ENCODE peak calls at places on chromosomes 7 and 10, in eight cellular contexts. One of them, this sample, is unnamed.

GRCh38 chr10:27612615-27613014 is 108.5 kb downstream of the RAB18 start:
- DNase-seq in IMR-90: no peak
- DNase-seq in adrenal gland: no peak
- DNase-seq in heart left ventricle: no peak
- DNase-seq in uterus: no peak
- DNase-seq in suprapubic skin: no peak
- DNase-seq in HCT116: no peak
- DNase-seq in Peyer's patch: no peak
- DNase-seq in this sample: no peak

GRCh38 chr10:78464856-78465221 is 431.2 kb downstream of the RPS24 start:
- DNase-seq in heart left ventricle: no peak
- DNase-seq in suprapubic skin: no peak
- DNase-seq in HCT116: no peak
- DNase-seq in adrenal gland: no peak
- DNase-seq in Peyer's patch: peak; percentile 31
- DNase-seq in uterus: no peak
- DNase-seq in IMR-90: no peak
- DNase-seq in this sample: peak; percentile 36

GRCh38 chr10:103835121-103836045 is 20.0 kb downstream of the SH3PXD2A start:
- DNase-seq in Peyer's patch: peak; percentile 69
- DNase-seq in suprapubic skin: peak; percentile 82
- DNase-seq in HCT116: no peak
- DNase-seq in adrenal gland: peak; percentile 33
- DNase-seq in IMR-90: peak; percentile 87
- DNase-seq in heart left ventricle: peak; percentile 78
- DNase-seq in uterus: peak; percentile 86
- DNase-seq in this sample: no peak

GRCh38 chr7:151755131-151755787 is 121.7 kb downstream of the PRKAG2 start:
- DNase-seq in adrenal gland: no peak
- DNase-seq in heart left ventricle: no peak
- DNase-seq in IMR-90: peak; percentile 82
- DNase-seq in suprapubic skin: peak; percentile 79
- DNase-seq in uterus: peak; percentile 73
- DNase-seq in HCT116: no peak
- DNase-seq in Peyer's patch: peak; percentile 66
- DNase-seq in this sample: no peak

GRCh38 chr10:95841711-95842498 is 65.9 kb upstream of the CC2D2B start:
- DNase-seq in Peyer's patch: peak; percentile 71
- DNase-seq in adrenal gland: peak; percentile 45
- DNase-seq in IMR-90: peak; percentile 66
- DNase-seq in uterus: no peak
- DNase-seq in HCT116: peak; percentile 50
- DNase-seq in heart left ventricle: no peak
- DNase-seq in suprapubic skin: no peak
- DNase-seq in this sample: peak; percentile 63

GRCh38 chr7:66939325-66939724 is 18.3 kb downstream of the TMEM248 start:
- DNase-seq in IMR-90: no peak
- DNase-seq in adrenal gland: no peak
- DNase-seq in HCT116: no peak
- DNase-seq in uterus: no peak
- DNase-seq in suprapubic skin: no peak
- DNase-seq in Peyer's patch: no peak
- DNase-seq in heart left ventricle: no peak
- DNase-seq in this sample: no peak

GRCh38 chr10:26407406-26407969 is 30.7 kb upstream of the APBB1IP start:
- DNase-seq in adrenal gland: no peak
- DNase-seq in uterus: no peak
- DNase-seq in heart left ventricle: no peak
- DNase-seq in suprapubic skin: no peak
- DNase-seq in Peyer's patch: no peak
- DNase-seq in IMR-90: no peak
- DNase-seq in HCT116: no peak
- DNase-seq in this sample: no peak

GRCh38 chr7:99843808-99844207 is 16.0 kb downstream of the CYP3A43 start:
- DNase-seq in adrenal gland: peak; percentile 37
- DNase-seq in IMR-90: no peak
- DNase-seq in Peyer's patch: no peak
- DNase-seq in heart left ventricle: no peak
- DNase-seq in HCT116: no peak
- DNase-seq in uterus: no peak
- DNase-seq in suprapubic skin: no peak
- DNase-seq in this sample: no peak

GRCh38 chr10:80133221-80133620 is 691 bp downstream of the PLAC9 start:
- DNase-seq in Peyer's patch: no peak
- DNase-seq in uterus: peak; percentile 57
- DNase-seq in HCT116: no peak
- DNase-seq in IMR-90: no peak
- DNase-seq in adrenal gland: no peak
- DNase-seq in heart left ventricle: no peak
- DNase-seq in suprapubic skin: peak; percentile 85
- DNase-seq in this sample: peak; percentile 93

GRCh38 chr7:40782836-40783235 is 648.0 kb downstream of the SUGCT start:
- DNase-seq in Peyer's patch: no peak
- DNase-seq in IMR-90: peak; percentile 20
- DNase-seq in HCT116: no peak
- DNase-seq in uterus: no peak
- DNase-seq in heart left ventricle: no peak
- DNase-seq in adrenal gland: no peak
- DNase-seq in suprapubic skin: no peak
- DNase-seq in this sample: no peak

DNA sequence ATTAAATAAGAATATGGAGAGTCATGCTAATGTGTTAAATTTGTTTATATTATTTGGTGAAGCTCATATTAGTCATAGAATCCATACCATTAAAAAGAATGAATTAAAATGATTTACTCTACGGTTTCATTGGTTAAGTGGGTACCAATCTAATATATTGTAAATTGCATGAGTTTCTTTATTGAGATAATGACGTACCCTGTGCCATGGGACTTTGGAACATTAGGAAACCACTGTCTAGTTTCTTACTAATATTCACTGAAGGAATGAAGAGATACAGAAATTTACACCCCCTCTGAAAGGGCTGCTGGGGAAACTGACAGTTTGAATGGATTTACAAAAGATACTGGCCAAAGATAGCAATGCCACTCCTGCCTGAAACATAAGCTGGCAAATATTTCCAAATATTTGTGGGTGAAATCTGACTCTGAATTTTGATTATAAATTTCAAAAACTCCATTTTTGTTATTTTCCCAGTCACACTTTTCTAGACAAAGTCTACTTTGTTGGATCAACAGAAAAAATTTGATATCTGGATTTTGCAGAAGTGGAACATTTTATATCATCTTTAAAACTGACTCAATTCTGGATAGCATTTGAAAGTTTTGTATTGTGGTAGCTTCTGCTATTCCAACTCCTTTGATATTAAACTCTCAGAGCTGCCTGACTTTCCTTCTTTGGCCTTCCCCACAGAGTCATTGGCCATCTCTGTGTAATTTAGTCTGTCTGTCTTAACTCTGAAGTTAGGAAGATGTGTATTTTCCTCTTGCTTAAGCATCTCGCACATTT is 22.3 kb downstream of the MDFIC start:
- DNase-seq in adrenal gland: no peak
- DNase-seq in IMR-90: no peak
- DNase-seq in heart left ventricle: no peak
- DNase-seq in suprapubic skin: no peak
- DNase-seq in uterus: no peak
- DNase-seq in Peyer's patch: no peak
- DNase-seq in HCT116: no peak
- DNase-seq in this sample: no peak
- TF ChIP-seq CTCF in adrenal gland: no peak
- TF ChIP-seq CTCF in IMR-90: no peak
- TF ChIP-seq CTCF in heart left ventricle: no peak
- TF ChIP-seq CTCF in suprapubic skin: no peak
- TF ChIP-seq CTCF in uterus: no peak
- TF ChIP-seq CTCF in Peyer's patch: no peak
- TF ChIP-seq CTCF in HCT116: no peak
- TF ChIP-seq CTCF in this sample: no peak

GRCh38 chr7:149494738-149495368 is 2.8 kb downstream of the ZNF746 start:
- DNase-seq in uterus: no peak
- DNase-seq in Peyer's patch: no peak
- DNase-seq in IMR-90: peak; percentile 61
- DNase-seq in suprapubic skin: no peak
- DNase-seq in adrenal gland: no peak
- DNase-seq in HCT116: no peak
- DNase-seq in heart left ventricle: no peak
- DNase-seq in this sample: no peak

GRCh38 chr7:149500201-149500600 is 2.6 kb upstream of the ZNF746 start:
- DNase-seq in suprapubic skin: no peak
- DNase-seq in IMR-90: no peak
- DNase-seq in heart left ventricle: no peak
- DNase-seq in Peyer's patch: peak; percentile 45
- DNase-seq in adrenal gland: no peak
- DNase-seq in uterus: no peak
- DNase-seq in HCT116: no peak
- DNase-seq in this sample: no peak

GRCh38 chr7:149495785-149496641 is 1.6 kb downstream of the ZNF746 start:
- DNase-seq in IMR-90: peak; percentile 85
- DNase-seq in heart left ventricle: peak; percentile 83
- DNase-seq in suprapubic skin: peak; percentile 87
- DNase-seq in uterus: peak; percentile 74
- DNase-seq in Peyer's patch: peak; percentile 75
- DNase-seq in HCT116: no peak
- DNase-seq in adrenal gland: peak; percentile 80
- DNase-seq in this sample: peak; percentile 57

GRCh38 chr7:149496642-149497391 is 792 bp downstream of the ZNF746 start:
- DNase-seq in Peyer's patch: peak; percentile 72
- DNase-seq in adrenal gland: peak; percentile 66
- DNase-seq in heart left ventricle: peak; percentile 80
- DNase-seq in HCT116: no peak
- DNase-seq in uterus: peak; percentile 57
- DNase-seq in IMR-90: peak; percentile 15
- DNase-seq in suprapubic skin: peak; percentile 75
- DNase-seq in this sample: no peak

DNA sequence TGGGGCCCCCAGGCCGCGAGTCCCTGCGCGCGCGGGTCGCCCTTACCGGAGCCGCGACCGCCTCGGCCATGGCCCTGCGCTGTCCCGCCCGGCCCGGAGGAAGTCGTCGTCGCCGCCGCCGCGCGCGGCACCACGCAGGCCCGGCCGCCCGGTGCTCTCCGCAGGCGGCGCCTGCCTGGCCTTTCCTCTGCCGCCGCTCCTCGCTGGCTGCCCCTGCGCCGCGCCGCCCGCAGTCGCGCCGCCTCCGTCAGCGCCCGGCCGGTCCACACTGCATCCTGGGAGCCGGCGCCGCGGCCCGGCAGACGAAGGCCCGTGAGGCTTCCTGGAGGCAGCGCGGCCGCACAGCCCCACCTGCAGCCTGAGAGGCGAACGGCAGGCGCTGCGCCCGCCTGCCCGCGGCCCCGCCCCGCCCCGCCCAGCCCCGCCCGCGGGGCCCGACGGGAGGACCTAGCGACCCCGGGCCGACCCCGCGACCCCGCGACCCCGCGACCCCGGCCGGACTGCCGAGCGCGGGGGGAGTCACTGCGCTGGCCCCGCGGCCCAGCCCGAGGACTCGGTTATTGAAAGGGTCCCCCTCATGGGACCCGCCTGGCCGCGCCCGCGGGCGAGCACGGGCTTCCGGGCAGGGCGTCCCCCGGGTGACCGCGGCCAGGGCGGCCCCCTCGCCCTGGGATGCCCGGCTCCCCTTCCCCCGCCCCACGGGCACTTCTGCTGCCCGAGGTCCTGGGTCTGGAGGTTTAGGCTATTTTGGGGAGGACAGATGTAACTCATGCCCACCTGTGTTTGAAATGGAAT is at the start of gene ZNF746:
- DNase-seq in Peyer's patch: peak; percentile 91
- DNase-seq in HCT116: peak; percentile 41
- DNase-seq in suprapubic skin: peak; percentile 80
- DNase-seq in heart left ventricle: peak; percentile 93
- DNase-seq in IMR-90: peak; percentile 76
- DNase-seq in uterus: peak; percentile 77
- DNase-seq in adrenal gland: peak; percentile 76
- DNase-seq in this sample: peak; percentile 94
- TF ChIP-seq POLR2A in Peyer's patch: peak; percentile 49
- TF ChIP-seq POLR2A in HCT116: peak; percentile 64
- TF ChIP-seq POLR2A in suprapubic skin: no peak
- TF ChIP-seq POLR2A in heart left ventricle: peak; percentile 27
- TF ChIP-seq POLR2A in IMR-90: peak; percentile 58
- TF ChIP-seq POLR2A in uterus: no peak
- TF ChIP-seq POLR2A in adrenal gland: peak; percentile 72
- TF ChIP-seq POLR2A in this sample: no peak

GRCh38 chr7:2567663-2568238 is 9.0 kb downstream of the IQCE start:
- DNase-seq in Peyer's patch: no peak
- DNase-seq in adrenal gland: peak; percentile 35
- DNase-seq in uterus: peak; percentile 54
- DNase-seq in IMR-90: peak; percentile 38
- DNase-seq in heart left ventricle: no peak
- DNase-seq in suprapubic skin: no peak
- DNase-seq in HCT116: no peak
- DNase-seq in this sample: no peak
- TF ChIP-seq CTCF in Peyer's patch: peak; percentile 52
- TF ChIP-seq CTCF in adrenal gland: peak; percentile 33
- TF ChIP-seq CTCF in uterus: peak; percentile 66
- TF ChIP-seq CTCF in IMR-90: peak; percentile 56
- TF ChIP-seq CTCF in heart left ventricle: peak; percentile 61
- TF ChIP-seq CTCF in suprapubic skin: no peak
- TF ChIP-seq CTCF in HCT116: peak; percentile 22
- TF ChIP-seq CTCF in this sample: no peak

GRCh38 chr10:45404087-45404769 is 30.2 kb downstream of the ALOX5 start:
- DNase-seq in adrenal gland: no peak
- DNase-seq in heart left ventricle: no peak
- DNase-seq in Peyer's patch: no peak
- DNase-seq in IMR-90: no peak
- DNase-seq in uterus: no peak
- DNase-seq in suprapubic skin: no peak
- DNase-seq in HCT116: no peak
- DNase-seq in this sample: no peak

GRCh38 chr10:45407542-45407941 is 33.5 kb downstream of the ALOX5 start:
- DNase-seq in HCT116: no peak
- DNase-seq in suprapubic skin: no peak
- DNase-seq in uterus: no peak
- DNase-seq in adrenal gland: no peak
- DNase-seq in Peyer's patch: no peak
- DNase-seq in IMR-90: no peak
- DNase-seq in heart left ventricle: no peak
- DNase-seq in this sample: no peak

GRCh38 chr10:45403151-45403550 is 29.1 kb downstream of the ALOX5 start:
- DNase-seq in adrenal gland: no peak
- DNase-seq in suprapubic skin: no peak
- DNase-seq in HCT116: no peak
- DNase-seq in IMR-90: peak; percentile 22
- DNase-seq in heart left ventricle: no peak
- DNase-seq in uterus: no peak
- DNase-seq in Peyer's patch: no peak
- DNase-seq in this sample: no peak

GRCh38 chr10:45408421-45409319 is 34.7 kb downstream of the ALOX5 start:
- DNase-seq in IMR-90: no peak
- DNase-seq in uterus: no peak
- DNase-seq in HCT116: no peak
- DNase-seq in adrenal gland: no peak
- DNase-seq in suprapubic skin: no peak
- DNase-seq in Peyer's patch: no peak
- DNase-seq in heart left ventricle: no peak
- DNase-seq in this sample: no peak

DNA sequence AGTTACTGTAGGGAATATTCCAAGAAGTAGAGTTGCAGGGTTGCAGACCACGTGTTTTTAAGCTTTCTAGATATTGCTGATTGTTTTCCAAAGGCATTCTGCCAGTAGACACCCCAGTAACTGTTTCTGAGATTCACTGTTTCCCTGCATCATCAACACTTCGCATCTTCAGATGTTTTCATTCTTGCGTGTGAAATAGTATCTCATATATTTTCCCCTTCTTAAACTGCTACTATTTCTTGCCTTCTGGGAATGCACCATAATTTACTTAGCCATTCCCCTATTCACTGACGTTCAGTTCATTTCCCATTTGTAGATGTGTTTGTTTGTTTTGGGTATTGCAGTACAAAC is 30.7 kb downstream of the ALOX5 start:
- DNase-seq in suprapubic skin: no peak
- DNase-seq in adrenal gland: no peak
- DNase-seq in HCT116: no peak
- DNase-seq in uterus: no peak
- DNase-seq in heart left ventricle: no peak
- DNase-seq in Peyer's patch: no peak
- DNase-seq in IMR-90: no peak
- DNase-seq in this sample: no peak
- TF ChIP-seq POLR2A in suprapubic skin: no peak
- TF ChIP-seq POLR2A in adrenal gland: no peak
- TF ChIP-seq POLR2A in HCT116: no peak
- TF ChIP-seq POLR2A in uterus: no peak
- TF ChIP-seq POLR2A in heart left ventricle: no peak
- TF ChIP-seq POLR2A in Peyer's patch: no peak
- TF ChIP-seq POLR2A in IMR-90: no peak
- TF ChIP-seq POLR2A in this sample: no peak

This sample was measured in lower leg skin.